ENCODE peak calls at places on chromosomes 5 and 9, in nine cellular contexts. M is pancreas, J is lower lobe of right lung, W is lung, T is upper lobe of right lung, P is uterus, Q is dorsolateral prefrontal cortex, R is H1, C is BE2C. G is an unnamed sample.

GRCh38 chr5:74576941-74577456 is 63.5 kb downstream of the ENC1 start:
- DNase-seq in M (no peak), J (no peak), W (no peak), T (no peak), P (no peak), Q (no peak), R (no peak), C (no peak), G (peak; percentile 28)

GRCh38 chr5:174281855-174282254 is 236.3 kb downstream of the NSG2 start:
- DNase-seq in M (no peak), J (no peak), W (no peak), T (no peak), P (no peak), Q (no peak), R (no peak), C (no peak), G (no peak)

GRCh38 chr9:128550770-128551651 is 1.4 kb upstream of the SPTAN1 start:
- DNase-seq in M (no peak), J (no peak), W (no peak), T (no peak), P (peak; percentile 46), Q (peak; percentile 60), R (peak; percentile 52), C (no peak), G (peak; percentile 41)

GRCh38 chr9:32525506-32525905 is 490 bp downstream of the RIGI start:
- DNase-seq in M (no peak), J (no peak), W (no peak), T (no peak), P (no peak), Q (no peak), R (no peak), C (no peak), G (no peak)

GRCh38 chr5:96651948-96652753 is 10.0 kb upstream of the CAST start:
- DNase-seq in M (no peak), J (no peak), W (no peak), T (no peak), P (no peak), Q (no peak), R (no peak), C (peak; percentile 30), G (no peak)

GRCh38 chr9:21590058-21590996 is 108.2 kb upstream of the IFNE start:
- DNase-seq in M (no peak), J (no peak), W (no peak), T (no peak), P (no peak), Q (no peak), R (no peak), C (no peak), G (no peak)

GRCh38 chr9:28976684-28977083 is 1403.4 kb upstream of the C9orf72 start:
- DNase-seq in M (no peak), J (no peak), W (no peak), T (no peak), P (no peak), Q (no peak), R (no peak), C (no peak), G (no peak)

GRCh38 chr5:72013741-72014703 is 93.3 kb upstream of the MAP1B start:
- DNase-seq in M (no peak), J (no peak), W (no peak), T (no peak), P (no peak), Q (no peak), R (no peak), C (no peak), G (no peak)

GRCh38 chr5:170330568-170331054 is 33.0 kb upstream of the LCP2 start:
- DNase-seq in M (no peak), J (no peak), W (no peak), T (no peak), P (no peak), Q (no peak), R (no peak), C (no peak), G (no peak)

GRCh38 chr5:79704553-79704952 is 14.9 kb downstream of the CMYA5 start:
- DNase-seq in M (no peak), J (no peak), W (no peak), T (no peak), P (no peak), Q (no peak), R (no peak), C (no peak), G (no peak)

GRCh38 chr5:79705632-79706031 is 16.0 kb downstream of the CMYA5 start:
- DNase-seq in M (no peak), J (no peak), W (no peak), T (no peak), P (no peak), Q (no peak), R (no peak), C (no peak), G (no peak)

GRCh38 chr5:79699766-79700400 is 10.2 kb downstream of the CMYA5 start:
- DNase-seq in M (no peak), J (no peak), W (no peak), T (no peak), P (no peak), Q (no peak), R (no peak), C (no peak), G (no peak)

GRCh38 chr5:79702606-79703380 is 13.2 kb downstream of the CMYA5 start:
- DNase-seq in M (no peak), J (no peak), W (no peak), T (no peak), P (no peak), Q (no peak), R (peak; percentile 60), C (peak; percentile 19), G (no peak)

DNA sequence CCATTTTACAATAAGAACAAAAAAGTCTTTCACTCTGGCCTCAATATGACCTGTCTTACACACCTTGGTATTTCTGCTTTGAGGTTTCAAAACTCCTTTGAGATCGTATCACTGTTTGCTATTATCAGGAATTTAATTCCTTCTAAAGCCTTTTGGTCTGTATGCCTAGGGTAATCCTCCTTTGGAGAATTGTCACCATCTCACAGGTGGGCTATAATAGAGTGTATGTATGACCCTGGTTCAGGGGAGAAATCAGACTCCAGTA is 13.7 kb downstream of the CMYA5 start:
- DNase-seq in M (no peak), J (no peak), W (no peak), T (no peak), P (no peak), Q (no peak), R (no peak), C (no peak), G (no peak)
- TF ChIP-seq CTCF in M (no peak), J (no peak), W (no peak), T (no peak), P (no peak), Q (no peak), R (no peak), C (no peak), G (no peak)

GRCh38 chr5:149550608-149551226 is 522 bp downstream of the CSNK1A1 start:
- DNase-seq in M (peak; percentile 68), J (no peak), W (no peak), T (no peak), P (no peak), Q (no peak), R (peak; percentile 55), C (peak; percentile 21), G (no peak)

GRCh38 chr5:149550267-149550582 is 1.0 kb downstream of the CSNK1A1 start:
- DNase-seq in M (no peak), J (no peak), W (peak; percentile 45), T (no peak), P (no peak), Q (no peak), R (no peak), C (no peak), G (no peak)

GRCh38 chr5:149552038-149552494 is 827 bp upstream of the CSNK1A1 start:
- DNase-seq in M (no peak), J (no peak), W (no peak), T (no peak), P (no peak), Q (no peak), R (no peak), C (no peak), G (no peak)

GRCh38 chr5:149551227-149552037 is at the start of gene CSNK1A1:
- DNase-seq in M (peak; percentile 99), J (peak; percentile 99), W (peak; percentile 98), T (peak; percentile 100), P (peak; percentile 99), Q (peak; percentile 96), R (peak; percentile 98), C (peak; percentile 99), G (peak; percentile 98)

DNA sequence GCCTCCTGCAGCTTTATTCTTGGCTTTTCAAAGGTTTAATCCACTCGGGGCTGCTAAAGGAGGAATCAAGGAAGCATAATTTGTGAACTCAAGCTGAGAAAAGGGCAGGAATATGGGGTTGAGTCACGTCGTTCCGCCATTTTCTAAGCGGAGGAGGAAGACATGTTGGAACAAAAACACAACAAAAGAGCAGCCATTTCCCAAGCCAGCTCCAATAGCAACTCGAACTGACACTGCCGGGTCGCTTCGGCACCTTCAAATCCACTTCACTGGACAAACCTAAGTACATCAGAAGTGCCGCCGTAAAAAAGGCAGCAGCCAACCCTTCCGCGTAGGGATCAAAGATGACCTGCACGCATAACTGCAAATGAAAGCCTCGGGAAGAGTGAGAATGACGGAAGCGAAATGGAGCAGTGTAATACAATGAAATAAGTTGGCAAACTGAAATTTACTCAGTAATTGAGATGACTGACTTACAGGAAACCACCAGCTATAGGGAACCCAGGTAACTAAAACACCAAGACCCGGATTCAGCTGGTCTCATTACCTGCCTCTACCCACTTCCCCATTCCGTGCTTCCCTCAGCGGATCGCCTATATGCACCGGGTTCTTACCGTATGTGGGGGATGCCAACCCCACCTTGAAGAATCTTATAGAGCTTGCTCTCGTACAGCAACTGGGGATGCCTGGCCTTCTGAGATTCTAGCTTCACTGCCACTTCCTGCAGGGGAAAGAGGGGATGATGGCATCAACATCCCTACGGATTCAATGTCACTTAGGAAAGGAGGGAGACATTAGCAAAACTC is 1.6 kb downstream of the CSNK1A1 start:
- DNase-seq in M (no peak), J (no peak), W (no peak), T (no peak), P (no peak), Q (no peak), R (no peak), C (peak; percentile 40), G (no peak)
- H3K27me3 ChIP-seq in M (no peaks in the 10 kb centered on the region), J (no peaks in the 10 kb centered on the region), W (no peaks in the 10 kb centered on the region), T (no peaks in the 10 kb centered on the region), P (no peaks in the 10 kb centered on the region), Q (no peaks in the 10 kb centered on the region), R (no peaks in the 10 kb centered on the region), C (no peaks in the 10 kb centered on the region), G (no peaks in the 10 kb centered on the region)

DNA sequence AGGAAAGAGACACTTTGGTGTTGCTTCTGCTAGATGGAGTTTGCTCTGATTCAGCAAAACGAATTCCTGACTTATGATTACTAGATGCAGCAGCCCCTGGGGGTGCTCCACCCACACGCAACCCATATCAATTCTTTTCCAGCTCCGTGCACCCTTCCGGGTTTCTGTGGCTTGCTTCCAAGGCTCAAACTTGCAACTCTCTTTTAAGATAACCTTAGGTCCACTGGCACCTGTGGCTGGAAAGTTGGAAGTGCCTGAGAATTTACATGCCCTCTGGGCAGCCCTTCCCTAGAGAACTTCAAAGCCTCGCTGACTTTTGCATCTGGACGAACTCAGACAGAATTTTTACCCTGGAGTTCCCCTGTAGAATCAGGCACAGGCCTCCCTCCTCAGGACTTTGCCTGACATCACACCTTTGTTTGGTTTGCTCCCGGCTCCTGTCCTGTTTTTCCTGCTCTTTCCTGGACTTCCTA is 224.9 kb downstream of the SNX18 start:
- DNase-seq in M (no peak), J (no peak), W (no peak), T (no peak), P (no peak), Q (no peak), R (no peak), C (peak; percentile 33), G (peak; percentile 26)
- TF ChIP-seq CTCF in M (no peak), J (no peak), W (no peak), T (no peak), P (no peak), Q (no peak), R (peak; percentile 21), C (peak; percentile 45), G (no peak)

GRCh38 chr5:173239233-173239593 is 4.2 kb upstream of the NKX2-5 start:
- DNase-seq in M (no peak), J (no peak), W (no peak), T (no peak), P (no peak), Q (no peak), R (no peak), C (no peak), G (no peak)
- H3K27me3 ChIP-seq in M (peaks cover 80% of the 10 kb centered on the region), J (peaks cover 100% of the 10 kb centered on the region), W (peaks cover 12% of the 10 kb centered on the region), T (peaks cover 99% of the 10 kb centered on the region), P (peaks cover 88% of the 10 kb centered on the region), Q (peaks cover 100% of the 10 kb centered on the region), R (peaks cover 100% of the 10 kb centered on the region), C (peaks cover 100% of the 10 kb centered on the region), G (peaks cover 98% of the 10 kb centered on the region)

G was measured in heart right ventricle.